ENCODE peak calls at places on chromosome 13, in four cellular contexts. J, Y, F and W are unnamed samples. For H3K9me3, H3K4me1 and H3K27me3, the result is how much of the 10 kb centered on the place peaks cover.

GRCh38 chr13:99022953-99023352 is 45.1 kb upstream of the DOCK9 start:
- DNase-seq in J (no peak), Y (no peak), F (no peak), W (no peak)

GRCh38 chr13:74187564-74187963 is 53.4 kb upstream of the KLF12 start:
- DNase-seq in J (no peak), Y (peak), F (no peak), W (peak)

GRCh38 chr13:33290421-33290965 is 4.9 kb upstream of the STARD13 start:
- DNase-seq in J (no peak), Y (no peak), F (no peak), W (no peak)

GRCh38 chr13:47455581-47455980 is 545.5 kb downstream of the SUCLA2 start:
- DNase-seq in J (no peak), Y (no peak), F (no peak), W (no peak)

GRCh38 chr13:99979453-99980200 is 2.0 kb upstream of the ZIC2 start:
- DNase-seq in J (no peak), Y (peak), F (no peak), W (peak)

GRCh38 chr13:44726214-44726613 is 150.1 kb upstream of the TSC22D1 start:
- DNase-seq in J (no peak), Y (no peak), F (no peak), W (no peak)

GRCh38 chr13:97386832-97387486 is 47.0 kb upstream of the RAP2A start:
- DNase-seq in J (no peak), Y (no peak), F (no peak), W (no peak)

GRCh38 chr13:29679357-29680050 is 84.0 kb upstream of the SLC7A1 start:
- DNase-seq in J (no peak), Y (no peak), F (no peak), W (peak)

GRCh38 chr13:48775285-48775684 is 121.6 kb downstream of the CYSLTR2 start:
- DNase-seq in J (no peak), Y (no peak), F (no peak), W (no peak)

GRCh38 chr13:25630327-25630726 is 258.6 kb downstream of the ATP8A2 start:
- DNase-seq in J (no peak), Y (no peak), F (no peak), W (no peak)

GRCh38 chr13:73765651-73766384 is 368.4 kb downstream of the KLF12 start:
- DNase-seq in J (no peak), Y (peak), F (peak), W (peak)

GRCh38 chr13:31997641-31998040 is 33.9 kb upstream of the FRY start:
- DNase-seq in J (no peak), Y (no peak), F (no peak), W (no peak)

GRCh38 chr13:94444826-94445225 is 34.7 kb downstream of the DCT start:
- DNase-seq in J (no peak), Y (no peak), F (no peak), W (no peak)

GRCh38 chr13:74090397-74090796 is 43.8 kb downstream of the KLF12 start:
- DNase-seq in J (no peak), Y (no peak), F (no peak), W (no peak)

GRCh38 chr13:44437356-44438233 is 64.0 kb downstream of the SERP2 start:
- DNase-seq in J (no peak), Y (no peak), F (no peak), W (no peak)

DNA sequence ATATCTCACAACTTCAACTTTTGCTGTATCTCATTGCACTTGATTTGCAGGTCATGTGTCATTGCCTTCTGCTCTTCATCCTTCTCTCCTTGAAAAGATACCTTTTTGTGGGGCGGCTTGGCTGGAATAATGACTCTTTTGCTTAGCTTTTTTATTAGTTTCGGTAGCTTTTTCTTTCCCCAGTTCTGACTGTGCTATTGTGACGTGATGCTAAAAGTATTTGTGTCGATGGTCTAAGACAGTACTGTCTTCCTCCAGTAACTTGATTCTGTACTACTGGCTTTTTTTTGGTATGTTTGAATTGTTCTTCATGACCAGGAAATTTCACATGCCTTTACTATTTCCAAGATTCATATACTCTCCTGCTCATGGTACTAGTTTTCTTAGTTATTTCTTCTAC is 63.1 kb downstream of the SLITRK1 start:
- DNase-seq in J (no peak), Y (no peak), F (no peak), W (no peak)
- H3K9me3 ChIP-seq in J (under half), Y (under half), F (under half), W (under half)

GRCh38 chr13:95679722-95680121 is 2.8 kb downstream of the DNAJC3 start:
- DNase-seq in J (no peak), Y (no peak), F (no peak), W (no peak)

GRCh38 chr13:95676100-95676774 is 702 bp upstream of the DNAJC3 start:
- DNase-seq in J (no peak), Y (peak), F (peak), W (no peak)

GRCh38 chr13:95676775-95677563 is at the start of gene DNAJC3:
- DNase-seq in J (peak), Y (peak), F (peak), W (peak)

GRCh38 chr13:95678967-95679366 is 2.0 kb downstream of the DNAJC3 start:
- DNase-seq in J (no peak), Y (no peak), F (no peak), W (no peak)

DNA sequence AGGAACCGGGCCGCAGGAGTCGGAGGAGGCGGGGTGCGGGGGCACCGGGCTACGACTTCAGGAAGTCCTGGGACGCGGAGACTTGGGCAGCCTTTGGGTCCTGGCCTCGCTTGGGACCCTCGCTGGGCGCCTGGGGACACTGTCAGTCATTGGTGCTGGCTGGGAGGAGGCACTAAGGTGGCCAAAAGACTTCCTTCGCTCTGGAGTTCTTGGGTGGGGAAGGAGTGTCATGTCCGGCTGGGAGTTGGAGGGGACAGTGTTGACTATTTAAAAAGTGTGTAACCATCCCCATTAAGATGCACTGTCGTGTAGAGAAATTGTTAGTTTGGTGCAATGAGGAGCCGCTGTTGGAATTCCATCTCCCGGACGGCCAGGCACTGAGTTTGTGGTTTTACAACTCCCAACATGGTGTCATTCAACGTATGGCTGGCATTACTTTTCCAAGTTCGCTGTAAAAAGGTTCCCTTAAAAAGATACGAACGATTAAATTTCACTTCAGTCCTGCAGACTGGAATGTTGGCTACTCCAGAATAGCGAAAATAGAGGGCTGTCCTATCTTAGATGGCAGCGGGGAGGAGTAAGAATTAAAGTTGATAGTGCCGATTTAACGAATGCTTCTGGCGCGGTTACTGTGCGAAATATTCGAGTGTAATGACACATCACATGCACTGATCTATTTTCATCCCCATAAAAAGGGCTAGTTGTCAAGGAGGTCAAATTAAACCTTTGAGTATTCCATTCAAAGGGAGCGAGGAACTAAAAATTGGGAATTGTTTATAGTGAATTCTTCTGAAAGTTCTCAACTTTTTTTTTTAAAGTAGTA is 836 bp downstream of the DNAJC3 start:
- DNase-seq in J (no peak), Y (no peak), F (peak), W (no peak)
- H3K4me1 ChIP-seq in J (under half), Y (half or more), F (under half), W (under half)

DNA sequence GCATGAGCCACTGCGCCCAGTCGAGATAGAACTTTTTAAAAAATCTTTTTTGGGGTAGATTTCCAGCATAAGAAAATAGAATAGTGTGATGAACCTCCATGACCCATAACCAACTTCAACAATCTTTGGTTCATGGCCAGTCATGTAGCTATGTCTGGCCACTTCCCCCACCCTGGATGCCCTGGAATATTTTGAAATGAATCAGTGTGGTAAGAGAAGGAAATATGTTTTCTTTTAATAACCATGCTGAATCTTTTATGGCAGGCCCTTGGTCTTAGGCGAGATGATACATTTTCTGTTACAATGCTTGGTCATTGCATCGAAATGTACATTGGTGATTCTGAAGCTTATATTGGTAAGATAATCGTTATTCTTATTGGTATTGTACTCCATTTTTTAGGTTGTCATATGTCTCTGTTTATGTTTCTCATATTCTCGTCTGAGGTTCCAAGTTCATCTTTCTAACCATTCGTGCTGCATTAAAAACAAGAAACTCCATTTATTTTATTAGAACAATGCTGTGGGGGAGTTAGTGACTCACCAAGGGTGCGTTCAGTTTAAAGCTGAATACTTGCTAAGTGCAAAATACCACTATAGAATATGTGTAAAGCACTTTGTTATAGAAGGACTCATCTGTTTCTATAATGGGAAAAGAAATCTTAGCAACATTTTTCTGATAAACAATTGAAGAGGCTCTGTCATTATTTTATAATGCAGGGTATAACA is 16.4 kb upstream of the UPF3A start:
- DNase-seq in J (no peak), Y (no peak), F (no peak), W (no peak)
- H3K27me3 ChIP-seq in J (under half), Y (under half), F (under half), W (under half)

GRCh38 chr13:19172007-19172646 is 9.5 kb downstream of the TUBA3C start:
- DNase-seq in J (no peak), Y (no peak), F (no peak), W (no peak)

GRCh38 chr13:19169496-19169895 is 12.1 kb downstream of the TUBA3C start:
- DNase-seq in J (no peak), Y (no peak), F (no peak), W (no peak)

GRCh38 chr13:19172647-19173030 is 9.0 kb downstream of the TUBA3C start:
- DNase-seq in J (no peak), Y (no peak), F (no peak), W (no peak)

GRCh38 chr13:19171563-19171962 is 10.1 kb downstream of the TUBA3C start:
- DNase-seq in J (no peak), Y (no peak), F (no peak), W (peak)

GRCh38 chr13:19169991-19170390 is 11.6 kb downstream of the TUBA3C start:
- DNase-seq in J (no peak), Y (no peak), F (no peak), W (no peak)
- H3K9me3 ChIP-seq in J (under half), Y (under half), F (under half), W (under half)